ENCODE peak calls at places on chromosomes 1 and 21, in four cellular contexts. P, L, J and O are unnamed samples.

GRCh38 chr1:41450747-41451285 is 33.7 kb downstream of the EDN2 start:
- DNase-seq in P (no peak), L (no peak), J (no peak), O (no peak)

GRCh38 chr1:111565957-111566356 is 53.6 kb upstream of the RAP1A start:
- DNase-seq in P (no peak), L (no peak), J (no peak), O (no peak)

GRCh38 chr21:43600642-43601397 is 58.5 kb downstream of the HSF2BP start:
- DNase-seq in P (peak; percentile 92), L (peak; percentile 95), J (no peak), O (no peak)

GRCh38 chr21:42527489-42528158 is 14.0 kb downstream of the SLC37A1 start:
- DNase-seq in P (no peak), L (no peak), J (no peak), O (no peak)

GRCh38 chr1:207495816-207496792 is at the start of gene CR1:
- DNase-seq in P (no peak), L (no peak), J (no peak), O (peak; percentile 71)

GRCh38 chr1:111990026-111990877 is 784 bp upstream of the KCND3 start:
- DNase-seq in P (no peak), L (no peak), J (peak; percentile 37), O (peak; percentile 70)

GRCh38 chr1:111621050-111621449 is 1.5 kb downstream of the RAP1A start:
- DNase-seq in P (no peak), L (peak; percentile 11), J (no peak), O (no peak)

GRCh38 chr1:47993881-47994625 is 3.1 kb downstream of the TRABD2B start:
- DNase-seq in P (no peak), L (no peak), J (no peak), O (peak; percentile 46)

GRCh38 chr1:170448661-170449158 is 83.3 kb upstream of the GORAB start:
- DNase-seq in P (no peak), L (no peak), J (no peak), O (no peak)

GRCh38 chr1:186050360-186050759 is 316.2 kb downstream of the HMCN1 start:
- DNase-seq in P (peak; percentile 79), L (peak; percentile 43), J (no peak), O (no peak)

GRCh38 chr1:119009300-119009660 is 21.1 kb upstream of the TBX15 start:
- DNase-seq in P (no peak), L (no peak), J (no peak), O (no peak)

GRCh38 chr1:4407851-4408250 is 246.6 kb upstream of the AJAP1 start:
- DNase-seq in P (no peak), L (no peak), J (no peak), O (no peak)

GRCh38 chr1:9150582-9151290 is 21.8 kb upstream of the GPR157 start:
- DNase-seq in P (no peak), L (peak; percentile 72), J (no peak), O (no peak)

GRCh38 chr1:87362063-87362833 is 33.6 kb downstream of the LMO4 start:
- DNase-seq in P (no peak), L (no peak), J (no peak), O (no peak)

GRCh38 chr21:45897191-45898027 is 84.2 kb upstream of the COL6A1 start:
- DNase-seq in P (no peak), L (no peak), J (no peak), O (no peak)

GRCh38 chr1:198174297-198174696 is 17.5 kb downstream of the NEK7 start:
- DNase-seq in P (no peak), L (peak; percentile 43), J (no peak), O (no peak)

GRCh38 chr1:156076609-156077429 is 5.4 kb downstream of the MEX3A start:
- DNase-seq in P (no peak), L (no peak), J (no peak), O (peak; percentile 85)
- H3K9ac ChIP-seq in P (no peak overlapping the region), L (no peak overlapping the region), J (no peak overlapping the region), O (no peak overlapping the region)

DNA sequence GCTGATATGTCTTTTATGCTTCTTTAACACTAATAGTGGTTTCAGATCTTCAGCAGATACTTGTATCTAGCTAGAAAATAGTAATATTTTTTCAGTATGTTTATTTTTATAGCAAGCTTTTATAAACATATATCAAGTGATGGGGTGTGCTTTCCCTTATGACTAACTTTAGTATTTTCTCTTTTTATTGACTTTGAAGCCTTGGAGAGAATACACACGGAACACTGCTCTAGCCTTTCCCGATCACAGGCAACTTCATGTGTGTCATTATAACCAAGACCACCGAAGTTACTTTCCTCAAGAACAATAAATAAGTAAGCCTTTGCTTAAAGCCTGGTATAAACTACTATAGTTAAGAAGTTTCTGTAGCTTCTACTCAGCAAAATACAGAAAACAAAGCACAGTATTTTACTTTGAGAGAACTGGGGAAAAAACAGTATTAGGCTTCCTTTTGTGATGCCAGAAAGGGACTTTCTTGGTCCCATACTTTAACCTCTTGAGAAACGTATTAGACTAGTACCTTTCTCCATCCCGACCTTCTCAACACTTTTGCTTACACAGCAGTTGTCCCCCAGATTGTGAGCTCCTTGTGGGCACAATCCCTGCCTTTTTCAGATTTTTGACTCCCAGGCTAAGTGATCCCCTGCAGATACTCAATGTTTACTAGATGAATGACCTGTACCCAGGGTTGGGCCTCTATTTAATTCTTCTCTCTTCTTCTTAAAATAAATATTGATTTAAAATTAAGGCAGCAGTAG is 3.3 kb downstream of the ADSS2 start:
- DNase-seq in P (no peak), L (peak; percentile 69), J (no peak), O (no peak)
- H3K9ac ChIP-seq in P (no peak overlapping the region), L (peak overlapping the region; percentile 44), J (no peak overlapping the region), O (peak overlapping the region; percentile 1)

GRCh38 chr1:114735479-114735878 is 18.9 kb upstream of the NRAS start:
- DNase-seq in P (no peak), L (no peak), J (no peak), O (no peak)
- H3K9ac ChIP-seq in P (no peak overlapping the region), L (no peak overlapping the region), J (no peak overlapping the region), O (no peak overlapping the region)

DNA sequence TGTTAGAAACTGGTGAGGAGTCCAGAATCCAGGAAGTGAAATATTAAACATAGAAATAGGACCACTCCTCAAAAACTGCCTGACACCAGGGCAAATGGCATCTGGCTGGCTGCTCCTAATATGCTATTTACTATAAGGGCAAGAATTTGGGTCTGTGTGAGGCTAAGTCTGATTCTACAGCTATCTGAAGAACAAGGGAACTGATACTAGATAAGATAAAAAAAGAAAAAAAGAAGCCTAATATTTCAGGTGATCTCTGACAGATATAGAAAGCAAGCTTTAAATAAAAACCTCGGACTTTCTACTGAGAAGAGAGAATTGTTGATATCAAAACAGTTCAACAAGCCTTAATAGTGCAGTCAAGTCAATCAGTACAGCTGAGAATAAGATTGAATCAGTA is 42.1 kb upstream of the VAV3 start:
- DNase-seq in P (no peak), L (no peak), J (no peak), O (no peak)
- H3K9ac ChIP-seq in P (no peak overlapping the region), L (no peak overlapping the region), J (no peak overlapping the region), O (no peak overlapping the region)

GRCh38 chr1:157725214-157725577 is 24.6 kb upstream of the FCRL3 start:
- DNase-seq in P (no peak), L (no peak), J (no peak), O (no peak)
- H3K9ac ChIP-seq in P (no peak overlapping the region), L (no peak overlapping the region), J (no peak overlapping the region), O (no peak overlapping the region)

GRCh38 chr1:54200519-54200997 is 591 bp downstream of the MRPL37 start:
- DNase-seq in P (no peak), L (peak; percentile 6), J (no peak), O (no peak)
- H3K9ac ChIP-seq in P (peak overlapping the region; percentile 95), L (peak overlapping the region; percentile 66), J (peak overlapping the region; percentile 83), O (peak overlapping the region; percentile 65)

DNA sequence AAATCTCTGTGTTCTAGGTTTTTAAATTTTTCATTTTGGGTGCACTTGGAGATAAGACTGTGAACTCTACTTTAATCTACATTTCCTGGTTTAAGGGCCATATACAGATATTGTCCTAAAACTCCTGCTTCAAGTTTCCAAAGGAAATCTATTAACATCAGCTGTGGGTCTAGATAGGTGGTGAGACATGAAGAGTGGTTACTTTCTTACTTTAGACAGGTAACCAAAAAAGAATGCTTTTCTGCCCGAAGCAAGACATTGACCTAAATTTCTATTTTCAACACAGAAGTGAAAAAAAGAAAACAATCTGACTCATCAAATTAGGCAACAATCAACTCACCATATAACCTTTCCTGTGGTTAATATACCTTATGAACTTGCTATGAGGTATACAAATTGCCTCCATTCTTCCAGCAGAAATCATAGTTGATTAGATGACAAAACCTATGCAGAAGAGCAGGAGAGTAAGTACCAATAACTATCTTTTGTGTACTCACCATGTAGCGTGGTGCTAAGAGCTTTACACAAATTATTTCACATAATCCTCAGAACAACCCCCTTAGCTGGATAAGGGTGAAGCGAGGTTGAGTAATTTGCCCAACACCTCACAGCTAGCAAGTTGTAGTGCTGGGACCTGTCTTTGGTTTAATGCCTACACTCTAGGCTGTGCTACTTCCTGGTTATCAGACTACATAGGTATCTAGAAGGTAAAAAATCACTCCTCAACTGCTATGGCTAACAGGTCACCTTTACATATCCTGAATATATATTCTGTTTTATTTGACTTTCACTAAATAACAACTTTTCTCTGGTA is 23.4 kb upstream of the PTPN14 start:
- DNase-seq in P (peak; percentile 71), L (no peak), J (no peak), O (peak; percentile 2)
- H3K9ac ChIP-seq in P (no peak overlapping the region), L (no peak overlapping the region), J (no peak overlapping the region), O (no peak overlapping the region)

DNA sequence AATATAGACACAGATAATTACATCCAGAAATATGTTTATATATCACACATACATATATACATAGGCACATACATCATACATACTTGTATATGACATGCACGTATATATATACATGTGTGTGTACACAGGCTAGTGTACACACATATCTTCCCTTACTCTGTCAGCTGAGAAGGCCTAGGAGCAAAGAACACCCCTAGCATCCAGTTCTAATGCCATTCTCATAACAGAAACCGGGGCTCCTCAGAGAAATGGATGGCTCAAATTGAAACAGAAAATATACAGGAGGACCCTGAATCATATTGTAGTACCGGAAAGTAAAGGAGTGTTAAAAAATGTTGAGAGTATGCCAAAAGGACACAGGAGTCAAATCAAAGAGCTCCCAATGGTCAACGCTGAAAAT is 19.7 kb upstream of the HYI start:
- DNase-seq in P (no peak), L (no peak), J (no peak), O (no peak)
- H3K9ac ChIP-seq in P (peak overlapping the region; percentile 25), L (peak overlapping the region; percentile 33), J (no peak overlapping the region), O (no peak overlapping the region)

DNA sequence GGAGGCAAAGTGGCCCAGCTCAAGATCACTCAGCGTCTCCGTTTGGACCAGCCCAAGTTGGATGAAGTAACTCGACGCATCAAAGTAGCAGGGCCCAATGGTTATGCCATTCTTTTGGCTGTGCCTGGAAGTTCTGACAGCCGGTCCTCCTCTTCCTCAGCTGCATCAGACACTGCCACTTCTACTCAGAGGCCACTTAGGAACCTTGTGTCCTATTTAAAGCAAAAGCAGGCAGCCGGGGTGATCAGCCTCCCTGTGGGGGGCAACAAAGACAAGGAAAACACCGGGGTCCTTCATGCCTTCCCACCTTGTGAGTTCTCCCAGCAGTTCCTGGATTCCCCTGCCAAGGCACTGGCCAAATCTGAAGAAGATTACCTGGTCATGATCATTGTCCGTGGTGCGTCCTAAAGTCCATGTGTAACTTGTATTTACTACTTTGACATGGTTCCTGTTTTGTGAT is 2.7 kb downstream of the RBM15 start:
- DNase-seq in P (no peak), L (no peak), J (no peak), O (peak; percentile 66)
- H3K9ac ChIP-seq in P (peak overlapping the region; percentile 97), L (peak overlapping the region; percentile 10), J (no peak overlapping the region), O (peak overlapping the region; percentile 7)

GRCh38 chr1:44811234-44811633 is 2.9 kb downstream of the BTBD19 start:
- DNase-seq in P (no peak), L (no peak), J (no peak), O (peak; percentile 47)
- H3K9ac ChIP-seq in P (no peak overlapping the region), L (peak overlapping the region; percentile 28), J (peak overlapping the region; percentile 8), O (no peak overlapping the region)